ENCODE peak calls at places on chromosome 17, in five cellular contexts. L is MCF 10A; E is cardiac muscle cell; H is hypothalamus; A is stimulated activated CD4-positive, alpha-beta T cell treated with anti-CD3 and anti-CD28 coated beads, Interleukin-1b, Interleukin-23, amount 100 ng/mL, for 24 hours. W is an unnamed sample.

GRCh38 chr17:27518750-27519521 is 62.7 kb downstream of the KSR1 start:
- DNase-seq in L (peak), E (no peak), H (no peak), A (no peak), W (no peak)

GRCh38 chr17:42989726-42990652 is 8.2 kb upstream of the RPL27 start:
- DNase-seq in L (peak), E (no peak), H (no peak), A (no peak), W (no peak)

GRCh38 chr17:72643575-72644216 is 448.8 kb downstream of the SLC39A11 start:
- DNase-seq in L (no peak), E (no peak), H (no peak), A (no peak), W (no peak)

GRCh38 chr17:1367351-1367745 is 32.7 kb downstream of the YWHAE start:
- DNase-seq in L (peak), E (peak), H (no peak), A (no peak), W (no peak)

GRCh38 chr17:41481051-41481450 is at the start of gene KRT35:
- DNase-seq in L (no peak), E (no peak), H (no peak), A (no peak), W (no peak)

GRCh38 chr17:45144199-45145034 is 3.9 kb upstream of the HEXIM1 start:
- DNase-seq in L (no peak), E (peak), H (peak), A (no peak), W (no peak)

GRCh38 chr17:20008242-20009051 is 712 bp upstream of the SPECC1 start:
- DNase-seq in L (no peak), E (no peak), H (no peak), A (no peak), W (peak)

GRCh38 chr17:67293251-67294203 is 48.5 kb upstream of the HELZ start:
- DNase-seq in L (peak), E (peak), H (no peak), A (peak), W (peak)

GRCh38 chr17:68460715-68461114 is 3.4 kb upstream of the WIPI1 start:
- DNase-seq in L (no peak), E (no peak), H (no peak), A (no peak), W (no peak)

GRCh38 chr17:39357978-39358377 is 43.4 kb downstream of the FBXL20 start:
- DNase-seq in L (no peak), E (no peak), H (no peak), A (no peak), W (no peak)

GRCh38 chr17:62030264-62030663 is 34.8 kb downstream of the MED13 start:
- DNase-seq in L (no peak), E (no peak), H (no peak), A (no peak), W (no peak)

GRCh38 chr17:80353718-80354275 is 61.2 kb upstream of the ENDOV start:
- DNase-seq in L (no peak), E (no peak), H (no peak), A (no peak), W (no peak)

W was measured in mesothelial cell of epicardium.